ENCODE peak calls at places on chromosomes 6 and 20, in eight cellular contexts. N, I, Z, W, U, B, P and Y are unnamed samples.

GRCh38 chr6:24428615-24429014 is 25.9 kb downstream of the MRS2 start:
- DNase-seq in U (no peak), B (no peak), N (no peak), I (peak), P (no peak), Z (no peak), W (no peak), Y (no peak)

GRCh38 chr6:170522565-170523183 is 30.4 kb downstream of the PSMB1 start:
- DNase-seq in B (no peak), P (peak), N (no peak), W (peak), U (no peak), I (no peak), Z (no peak), Y (no peak)

GRCh38 chr6:21915707-21916399 is 322.3 kb downstream of the SOX4 start:
- DNase-seq in Z (no peak), P (peak), I (no peak), U (no peak), W (no peak), N (no peak), B (no peak), Y (no peak)

GRCh38 chr20:10541668-10542411 is 106.7 kb downstream of the SLX4IP start:
- DNase-seq in I (no peak), P (no peak), N (peak), W (no peak), B (no peak), U (no peak), Z (no peak), Y (no peak)

GRCh38 chr6:105606871-105607421 is 204.1 kb upstream of the PREP start:
- DNase-seq in N (no peak), I (no peak), U (no peak), Z (no peak), B (no peak), W (no peak), P (peak), Y (no peak)

GRCh38 chr6:119231394-119231793 is 118.2 kb downstream of the MAN1A1 start:
- DNase-seq in Z (no peak), B (no peak), P (no peak), I (no peak), U (no peak), W (no peak), N (no peak), Y (no peak)

GRCh38 chr20:44111712-44112335 is 75.2 kb downstream of the JPH2 start:
- DNase-seq in B (no peak), I (peak), P (peak), U (no peak), Z (no peak), N (no peak), W (no peak), Y (no peak)

GRCh38 chr6:128005009-128005408 is 104.2 kb upstream of the THEMIS start:
- DNase-seq in I (no peak), N (no peak), Z (no peak), W (no peak), U (no peak), P (no peak), B (no peak), Y (no peak)

GRCh38 chr6:34248198-34248726 is 544 bp downstream of the SMIM29 start:
- DNase-seq in I (peak), N (no peak), W (peak), P (peak), U (no peak), Z (peak), B (peak), Y (peak)

GRCh38 chr6:147132889-147133288 is 71.3 kb upstream of the STXBP5 start:
- DNase-seq in U (no peak), W (no peak), P (no peak), I (peak), N (no peak), B (no peak), Z (no peak), Y (no peak)

GRCh38 chr6:44556046-44556445 is 168.5 kb downstream of the CDC5L start:
- DNase-seq in P (peak), W (no peak), Z (no peak), B (no peak), N (no peak), I (no peak), U (no peak), Y (no peak)

GRCh38 chr20:54433653-54434052 is 41.7 kb upstream of the DOK5 start:
- DNase-seq in N (no peak), W (no peak), U (no peak), I (no peak), P (no peak), Z (peak), B (peak), Y (peak)

GRCh38 chr20:53598140-53599038 is 4.8 kb upstream of the ZNF217 start:
- DNase-seq in U (no peak), B (no peak), I (no peak), N (no peak), Z (no peak), P (no peak), W (no peak), Y (no peak)

GRCh38 chr20:38554986-38555385 is 26.0 kb upstream of the ADIG start:
- DNase-seq in Z (no peak), B (no peak), I (peak), P (no peak), U (no peak), W (no peak), N (no peak), Y (no peak)

GRCh38 chr6:132430110-132430509 is 28.8 kb upstream of the MOXD1 start:
- DNase-seq in B (no peak), W (no peak), U (no peak), P (no peak), I (no peak), Z (no peak), N (no peak), Y (no peak)

GRCh38 chr6:127436578-127437110 is 22.5 kb downstream of the KIAA0408 start:
- DNase-seq in W (no peak), N (no peak), Z (no peak), U (no peak), P (no peak), B (no peak), I (no peak), Y (no peak)

GRCh38 chr6:37923514-37923913 is 104.0 kb downstream of the ZFAND3 start:
- DNase-seq in I (no peak), U (no peak), Z (no peak), P (no peak), B (no peak), N (no peak), W (no peak), Y (no peak)

GRCh38 chr20:9978395-9979004 is 56.3 kb upstream of the ANKEF1 start:
- DNase-seq in U (no peak), W (peak), N (peak), Z (peak), P (peak), I (peak), B (no peak), Y (no peak)

GRCh38 chr6:79455446-79455845 is 81.8 kb downstream of the LCA5 start:
- DNase-seq in W (no peak), I (no peak), P (no peak), B (no peak), U (no peak), N (no peak), Z (no peak), Y (no peak)

GRCh38 chr20:48898210-48898609 is 23.3 kb upstream of the ARFGEF2 start:
- DNase-seq in N (no peak), Z (no peak), U (no peak), W (no peak), I (no peak), B (no peak), P (no peak), Y (no peak)

GRCh38 chr6:11194399-11195274 is 37.8 kb downstream of the NEDD9 start:
- DNase-seq in B (no peak), U (no peak), W (peak), I (peak), P (peak), N (no peak), Z (no peak), Y (no peak)

GRCh38 chr20:56440346-56441007 is 27.9 kb upstream of the RTF2 start:
- DNase-seq in U (no peak), B (no peak), I (no peak), W (no peak), P (no peak), N (no peak), Z (no peak), Y (no peak)

GRCh38 chr6:150004101-150004782 is 21.1 kb downstream of the RAET1L start:
- DNase-seq in P (no peak), I (no peak), Z (no peak), B (no peak), U (no peak), W (no peak), N (no peak), Y (no peak)

GRCh38 chr6:101312652-101313051 is 80.9 kb upstream of the GRIK2 start:
- DNase-seq in B (no peak), Z (no peak), N (no peak), I (no peak), U (no peak), P (no peak), W (no peak), Y (no peak)

GRCh38 chr6:5541025-5541424 is 279.7 kb downstream of the FARS2 start:
- DNase-seq in N (no peak), P (no peak), B (no peak), I (no peak), W (no peak), U (no peak), Z (no peak), Y (no peak)

GRCh38 chr6:34236423-34237315 is at the start of gene HMGA1:
- DNase-seq in I (peak), W (peak), B (peak), U (peak), P (peak), N (peak), Z (peak), Y (peak)

GRCh38 chr6:142476446-142476845 is 174.6 kb downstream of the ADGRG6 start:
- DNase-seq in B (no peak), I (no peak), Z (no peak), U (no peak), P (no peak), W (no peak), N (no peak), Y (no peak)